ENCODE peak calls at places on chromosomes 5 and 9, in eight cellular contexts. T, B, Y, V, E, Z, S and J are unnamed samples.

GRCh38 chr9:97419315-97419867 is 7.5 kb downstream of the TDRD7 start:
- DNase-seq in V (peak), E (peak), T (no peak), Y (no peak), S (peak), Z (no peak), B (no peak), J (peak)

GRCh38 chr5:98301567-98301966 is 471.9 kb upstream of the RGMB start:
- DNase-seq in B (no peak), E (no peak), Z (no peak), Y (no peak), T (no peak), V (no peak), S (peak), J (no peak)

GRCh38 chr5:67015577-67016290 is 180.9 kb downstream of the CD180 start:
- DNase-seq in T (no peak), E (no peak), Y (no peak), S (peak), B (no peak), V (peak), Z (no peak), J (peak)

GRCh38 chr9:70746760-70747159 is 332.3 kb upstream of the KLF9 start:
- DNase-seq in E (no peak), Y (no peak), V (peak), B (no peak), Z (no peak), S (no peak), T (no peak), J (no peak)

GRCh38 chr5:179287631-179288030 is 57.6 kb downstream of the ADAMTS2 start:
- DNase-seq in V (no peak), Y (no peak), Z (no peak), T (no peak), B (no peak), E (no peak), S (no peak), J (no peak)

GRCh38 chr9:69805962-69806633 is 14.5 kb upstream of the CFAP95 start:
- DNase-seq in T (no peak), V (no peak), Z (no peak), B (no peak), S (no peak), Y (no peak), E (no peak), J (no peak)

GRCh38 chr9:14057347-14058077 is 256.4 kb downstream of the NFIB start:
- DNase-seq in E (no peak), S (no peak), B (no peak), V (peak), T (no peak), Y (no peak), Z (no peak), J (no peak)

GRCh38 chr9:5586391-5586802 is 42.5 kb upstream of the RIC1 start:
- DNase-seq in E (peak), B (peak), Y (peak), S (peak), V (peak), Z (peak), T (no peak), J (no peak)

GRCh38 chr5:179378441-179379271 is 33.4 kb upstream of the ADAMTS2 start:
- DNase-seq in S (peak), T (no peak), B (no peak), V (peak), Y (peak), E (peak), Z (no peak), J (no peak)

GRCh38 chr5:25444697-25445096 is 799.9 kb upstream of the CDH10 start:
- DNase-seq in T (no peak), S (no peak), E (no peak), B (no peak), Y (no peak), Z (no peak), V (no peak), J (no peak)
- H3K4me3 ChIP-seq in T (no peak), S (no peak), E (no peak), B (no peak), Y (no peak), Z (no peak), V (no peak), J (no peak)

DNA sequence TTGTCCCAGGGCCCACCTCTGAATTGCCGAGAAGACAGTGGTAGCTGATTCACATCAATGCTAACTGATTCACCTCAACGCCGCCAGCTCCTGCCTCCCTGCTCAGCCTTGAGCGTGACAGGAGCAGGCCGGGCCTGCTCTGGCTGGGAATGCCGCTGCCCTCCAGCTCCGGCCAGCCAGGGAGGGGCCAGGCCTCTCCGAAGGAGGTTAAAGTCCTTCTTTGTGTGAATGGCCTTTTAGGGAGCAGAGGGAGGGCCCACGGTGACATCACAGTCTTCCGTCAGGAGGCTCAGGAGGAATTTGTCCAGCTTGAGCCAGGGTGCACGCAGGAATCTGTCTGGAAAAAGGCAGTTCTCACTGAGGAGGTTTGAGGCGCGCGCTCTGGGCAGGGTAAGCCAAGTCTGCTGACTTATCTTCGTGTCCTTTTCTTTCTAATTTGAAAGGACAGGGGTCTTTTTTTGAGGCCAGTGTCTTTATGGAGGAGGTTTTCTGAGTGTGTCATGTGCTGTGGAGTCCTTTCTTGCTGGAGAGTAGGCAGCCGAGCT is 82.7 kb downstream of the C9orf152 start:
- DNase-seq in B (no peak), Y (peak), V (peak), S (peak), Z (no peak), T (no peak), E (peak), J (peak)
- H3K4me3 ChIP-seq in B (no peak), Y (peak), V (peak), S (no peak), Z (no peak), T (no peak), E (peak), J (no peak)

GRCh38 chr5:72506150-72506549 is 1.1 kb downstream of the ZNF366 start:
- DNase-seq in B (no peak), S (no peak), Y (no peak), V (no peak), T (no peak), E (no peak), Z (no peak), J (no peak)

GRCh38 chr5:72505026-72505425 is 2.2 kb downstream of the ZNF366 start:
- DNase-seq in B (no peak), S (no peak), T (no peak), Z (no peak), V (no peak), E (no peak), Y (no peak), J (no peak)

GRCh38 chr5:72507360-72508238 is at the start of gene ZNF366:
- DNase-seq in V (no peak), B (no peak), Z (no peak), T (no peak), S (peak), E (no peak), Y (no peak), J (no peak)

GRCh38 chr5:72503888-72504491 is 3.2 kb downstream of the ZNF366 start:
- DNase-seq in E (peak), B (no peak), Z (no peak), V (peak), S (peak), T (no peak), Y (peak), J (peak)

GRCh38 chr5:72505539-72505938 is 1.7 kb downstream of the ZNF366 start:
- DNase-seq in T (no peak), B (no peak), E (no peak), S (no peak), Y (no peak), V (no peak), Z (no peak), J (no peak)
- H3K4me3 ChIP-seq in T (no peak), B (no peak), E (no peak), S (no peak), Y (no peak), V (no peak), Z (no peak), J (no peak)

GRCh38 chr5:124707516-124707915 is 38.9 kb downstream of the ZNF608 start:
- DNase-seq in B (no peak), S (no peak), E (no peak), Y (no peak), T (no peak), Z (no peak), V (no peak), J (no peak)
- H3K4me3 ChIP-seq in B (peak), S (no peak), E (no peak), Y (no peak), T (no peak), Z (no peak), V (no peak), J (no peak)

DNA sequence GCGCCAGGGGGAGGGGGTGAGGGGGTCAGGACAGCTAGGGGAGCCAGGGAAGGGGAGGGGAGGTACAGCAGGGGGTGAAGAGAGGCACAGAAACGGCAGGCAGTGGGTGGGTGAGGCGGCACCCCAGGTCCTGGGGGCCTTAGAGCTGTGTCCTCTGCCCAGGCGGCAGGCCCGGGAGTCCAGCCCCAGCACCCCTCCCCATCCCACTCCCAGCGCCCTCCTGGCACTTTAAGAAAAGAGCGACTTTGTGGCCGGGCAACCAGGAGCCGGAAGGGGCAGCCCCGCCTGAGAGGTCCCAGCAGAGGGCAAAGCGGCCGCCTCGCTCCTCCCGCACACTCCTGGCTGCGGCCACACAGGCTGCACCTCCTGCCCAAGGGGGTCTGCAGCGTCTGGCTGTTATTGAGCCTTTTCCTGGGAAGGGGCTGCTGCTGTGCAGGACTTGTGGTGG is 42.6 kb downstream of the NACC2 start:
- DNase-seq in T (no peak), B (no peak), V (peak), S (no peak), E (peak), Z (no peak), Y (peak), J (peak)
- H3K4me3 ChIP-seq in T (no peak), B (no peak), V (peak), S (peak), E (peak), Z (no peak), Y (peak), J (peak)

GRCh38 chr9:95463145-95464060 is 53.4 kb downstream of the PTCH1 start:
- DNase-seq in Z (peak), V (no peak), T (no peak), Y (no peak), E (no peak), B (no peak), S (no peak), J (no peak)
- H3K4me3 ChIP-seq in Z (peak), V (peak), T (peak), Y (peak), E (peak), B (peak), S (no peak), J (no peak)